ENCODE peak calls at places on chromosomes 1 and 21, in seven cellular contexts. F is GM23248, X is IMR-90, A is OCI-LY7, I is stomach, V is Peyer's patch, B is PC-9. J is an unnamed sample. For H3K4me1, the result is how much of the 10 kb centered on the place peaks cover.

GRCh38 chr21:38993561-38993960 is 187.8 kb downstream of the ETS2 start:
- DNase-seq in X (peak), I (peak), V (peak), F (peak), A (no peak), B (peak), J (peak)

GRCh38 chr1:86704972-86705632 is 726 bp downstream of the SH3GLB1 start:
- DNase-seq in F (peak), B (peak), V (peak), A (peak), I (peak), X (peak), J (peak)

GRCh38 chr1:198212675-198213074 is 55.9 kb downstream of the NEK7 start:
- DNase-seq in V (no peak), X (peak), B (no peak), A (no peak), I (no peak), F (peak), J (no peak)

GRCh38 chr1:18234790-18235242 is 127.2 kb downstream of the IGSF21 start:
- DNase-seq in I (peak), B (peak), F (peak), A (peak), X (peak), V (no peak), J (peak)

GRCh38 chr1:160115545-160116276 is at the start of gene ATP1A2:
- DNase-seq in V (no peak), I (no peak), A (no peak), B (no peak), X (no peak), F (no peak), J (no peak)

GRCh38 chr1:82141393-82141792 is 340.7 kb downstream of the ADGRL2 start:
- DNase-seq in V (no peak), B (no peak), F (no peak), I (no peak), A (no peak), X (no peak), J (no peak)

GRCh38 chr1:55037733-55038551 is 1.4 kb upstream of the PCSK9 start:
- DNase-seq in F (no peak), A (no peak), V (no peak), X (no peak), I (no peak), B (no peak), J (no peak)

GRCh38 chr1:111422546-111423391 is 4.8 kb downstream of the OVGP1 start:
- DNase-seq in X (peak), B (peak), V (no peak), A (no peak), I (peak), F (peak), J (peak)

GRCh38 chr1:233233508-233234040 is 62.0 kb downstream of the PCNX2 start:
- DNase-seq in I (no peak), X (no peak), F (no peak), A (no peak), B (no peak), V (no peak), J (no peak)

GRCh38 chr1:101264699-101265098 is 27.9 kb downstream of the S1PR1 start:
- DNase-seq in A (no peak), I (no peak), F (no peak), V (no peak), B (peak), X (no peak), J (no peak)

GRCh38 chr1:18705811-18706210 is 75.2 kb downstream of the PAX7 start:
- DNase-seq in A (no peak), I (peak), B (no peak), F (no peak), X (no peak), V (no peak), J (no peak)

GRCh38 chr1:84892657-84893618 is at the start of gene LPAR3:
- DNase-seq in F (peak), V (no peak), X (no peak), A (no peak), B (no peak), I (no peak), J (peak)

GRCh38 chr1:97247196-97247595 is 525.6 kb downstream of the PTBP2 start:
- DNase-seq in B (no peak), A (no peak), I (no peak), V (no peak), F (peak), X (peak), J (no peak)

GRCh38 chr1:29292344-29292743 is 56.0 kb downstream of the PTPRU start:
- DNase-seq in V (no peak), I (no peak), F (peak), B (no peak), X (peak), A (no peak), J (no peak)

GRCh38 chr1:17655169-17655568 is 100.0 kb upstream of the ACTL8 start:
- DNase-seq in A (no peak), B (no peak), V (no peak), I (no peak), X (no peak), F (no peak), J (no peak)

GRCh38 chr1:33098371-33098770 is 17.4 kb downstream of the AZIN2 start:
- DNase-seq in I (no peak), A (no peak), V (no peak), F (no peak), X (peak), B (no peak), J (no peak)

GRCh38 chr1:11157867-11158266 is 31.3 kb upstream of the ANGPTL7 start:
- DNase-seq in A (no peak), X (peak), F (peak), B (no peak), V (no peak), I (no peak), J (no peak)

GRCh38 chr1:19435181-19435580 is 50.2 kb downstream of the CAPZB start:
- DNase-seq in A (no peak), X (peak), F (peak), I (no peak), B (no peak), V (no peak), J (no peak)

GRCh38 chr21:46060596-46061061 is 37.3 kb upstream of the COL6A2 start:
- DNase-seq in B (peak), V (no peak), X (peak), F (peak), I (peak), A (no peak), J (peak)

GRCh38 chr1:62229468-62229867 is 34.8 kb downstream of the L1TD1 start:
- DNase-seq in B (peak), F (no peak), I (no peak), A (no peak), V (no peak), X (no peak), J (no peak)

GRCh38 chr1:54280652-54281051 is 80.7 kb downstream of the MRPL37 start:
- DNase-seq in F (no peak), A (no peak), X (peak), V (no peak), B (no peak), I (no peak), J (no peak)

GRCh38 chr1:31505884-31506497 is 70.3 kb upstream of the TINAGL1 start:
- DNase-seq in I (no peak), B (no peak), X (peak), V (no peak), F (peak), A (no peak), J (no peak)

GRCh38 chr1:9663257-9663656 is 11.7 kb downstream of the PIK3CD start:
- DNase-seq in I (no peak), V (no peak), A (no peak), F (no peak), B (no peak), X (no peak), J (no peak)

GRCh38 chr1:150543500-150544143 is 5.6 kb upstream of the ADAMTSL4 start:
- DNase-seq in X (no peak), B (no peak), V (no peak), I (no peak), A (no peak), F (peak), J (no peak)

GRCh38 chr21:35628331-35628730 is 432.0 kb downstream of the SETD4 start:
- DNase-seq in I (no peak), X (no peak), F (no peak), B (no peak), A (no peak), V (no peak), J (no peak)

GRCh38 chr1:156900896-156901589 is 7.5 kb downstream of the PEAR1 start:
- DNase-seq in I (no peak), B (no peak), A (no peak), F (no peak), V (no peak), X (no peak), J (no peak)

GRCh38 chr1:171869097-171869496 is 27.8 kb downstream of the DNM3 start:
- DNase-seq in I (no peak), V (no peak), F (no peak), B (peak), X (no peak), A (no peak), J (no peak)

GRCh38 chr1:181081399-181081798 is 7.1 kb upstream of the IER5 start:
- DNase-seq in I (no peak), A (no peak), V (no peak), F (no peak), B (no peak), X (no peak), J (no peak)

GRCh38 chr1:54861070-54861761 is 25.8 kb downstream of the DHCR24 start:
- DNase-seq in F (no peak), V (no peak), X (no peak), A (peak), B (peak), I (no peak), J (no peak)

GRCh38 chr1:92975551-92976232 is 14.4 kb upstream of the DIPK1A start:
- DNase-seq in I (no peak), A (peak), B (no peak), F (no peak), X (no peak), V (peak), J (no peak)

GRCh38 chr1:114770989-114771388 is 9.5 kb downstream of the SIKE1 start:
- DNase-seq in X (no peak), F (no peak), I (no peak), V (no peak), A (no peak), B (no peak), J (no peak)

GRCh38 chr21:22409571-22409970 is 1411.4 kb downstream of the NCAM2 start:
- DNase-seq in F (no peak), B (no peak), A (no peak), I (no peak), V (no peak), X (no peak), J (no peak)

GRCh38 chr1:3249846-3250501 is 181.0 kb downstream of the PRDM16 start:
- DNase-seq in I (peak), X (no peak), B (no peak), V (no peak), A (no peak), F (no peak), J (peak)

GRCh38 chr1:217921126-217921900 is 290.2 kb downstream of the SPATA17 start:
- DNase-seq in I (no peak), A (no peak), B (no peak), F (peak), X (no peak), V (no peak), J (no peak)

GRCh38 chr1:68051475-68051874 is 1.0 kb upstream of the DIRAS3 start:
- DNase-seq in X (peak), F (peak), V (no peak), B (no peak), I (no peak), A (no peak), J (peak)

GRCh38 chr1:224867715-224868114 is 61.8 kb upstream of the DNAH14 start:
- DNase-seq in I (no peak), V (no peak), F (peak), X (no peak), A (no peak), B (no peak), J (no peak)

GRCh38 chr1:220498188-220498587 is 29.7 kb upstream of the MARK1 start:
- DNase-seq in V (no peak), F (peak), B (no peak), A (no peak), X (no peak), I (no peak), J (no peak)

DNA sequence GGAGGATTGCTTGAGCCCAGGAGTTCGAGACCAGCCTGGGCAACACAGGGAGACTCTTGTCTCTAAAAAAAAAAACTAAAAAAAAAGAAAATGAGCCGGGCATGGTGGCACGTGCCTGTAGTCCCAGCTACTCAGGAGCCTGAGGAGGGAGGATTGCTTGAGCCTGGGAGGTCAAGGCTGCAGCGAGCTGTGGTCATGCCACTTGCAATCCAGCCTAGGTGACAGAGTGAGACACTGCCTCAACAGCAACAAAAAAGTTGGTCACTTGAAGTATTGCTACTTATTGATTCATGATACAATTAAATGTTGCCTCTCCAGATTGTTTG is 57.9 kb upstream of the CXADR start:
- DNase-seq in V (no peak), X (no peak), F (no peak), B (no peak), I (no peak), A (no peak), J (no peak)
- H3K4me3 ChIP-seq in V (no peak), X (no peak), F (no peak), B (peak), I (no peak), A (no peak), J (no peak)

GRCh38 chr1:64470670-64471217 is 815 bp downstream of the CACHD1 start:
- DNase-seq in V (no peak), X (no peak), B (peak), I (peak), A (no peak), F (peak), J (peak)
- H3K4me1 ChIP-seq in V (under half), X (under half), B (under half), I (half or more), A (under half), F (under half), J (under half)

DNA sequence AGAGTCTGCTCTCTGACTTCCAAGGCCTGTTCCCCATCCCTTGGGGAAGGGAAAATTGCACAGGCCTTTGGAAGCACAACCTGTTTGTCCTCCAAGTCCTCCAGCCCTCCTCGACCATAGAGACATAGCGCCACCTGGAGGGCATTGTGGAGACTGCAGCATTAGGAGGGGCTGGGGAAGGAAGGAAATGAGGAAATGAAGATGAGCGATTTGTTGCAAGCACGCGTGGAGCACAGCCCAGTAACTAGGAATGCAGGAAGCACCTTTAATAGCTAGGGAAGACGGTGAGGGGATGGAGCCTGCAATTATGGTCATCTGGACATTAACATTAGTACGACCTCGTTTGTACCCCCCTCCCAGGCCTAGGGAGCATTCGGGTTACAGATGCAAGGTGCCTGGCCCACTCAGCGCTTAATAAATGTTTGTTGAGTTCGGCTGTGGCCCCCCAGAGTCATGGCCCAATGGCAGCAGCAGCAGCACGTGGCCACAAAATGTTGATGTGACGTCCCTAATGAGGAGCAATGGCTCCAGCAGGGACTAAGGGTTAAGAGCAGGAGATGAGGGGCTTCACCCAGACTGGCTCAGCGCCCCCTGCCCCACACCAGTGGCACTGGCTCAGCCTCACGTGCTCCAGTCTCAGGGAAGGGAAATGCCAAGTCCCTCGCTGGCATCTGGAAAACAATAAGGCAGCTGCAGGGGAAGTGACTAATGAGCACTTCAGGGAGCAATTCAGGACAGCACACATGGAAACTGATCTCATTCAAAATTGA is 8.0 kb upstream of the CAMK2N1 start:
- DNase-seq in F (peak), X (peak), V (peak), A (peak), B (peak), I (peak), J (peak)
- H3K4me3 ChIP-seq in F (peak), X (no peak), V (no peak), A (no peak), B (no peak), I (no peak), J (no peak)

GRCh38 chr1:21518774-21519455 is 9.7 kb downstream of the ALPL start:
- DNase-seq in I (no peak), V (peak), X (no peak), A (peak), B (no peak), F (no peak), J (no peak)
- H3K4me1 ChIP-seq in I (under half), V (under half), X (under half), A (half or more), B (under half), F (under half), J (under half)